ENCODE peak calls at places on chromosome 18, in nine cellular contexts. L is aorta; C is K562; D is neuronal stem cell; S is activated CD4-positive, CD25-positive, alpha-beta regulatory T cell treated with anti-CD3 and anti-CD28 coated beads, Interleukin-2, amount 50 U/mL, for 72 hours; N is activated T-cell treated with anti-CD3 and anti-CD28 coated beads for 4 hours; X is A172; R is fibroblast of lung; U is stimulated activated CD4-positive, alpha-beta T cell treated with anti-CD3 and anti-CD28 coated beads, Interleukin-12 subunit alpha, Interleukin-12 subunit beta, amount 100 ng/mL, for 4 hours. O is an unnamed sample.

GRCh38 chr18:47899107-47899840 is 31.2 kb downstream of the SMAD2 start:
- DNase-seq in L (no peak), D (peak; percentile 18), U (no peak), C (no peak), S (no peak), R (peak; percentile 16), X (no peak), N (no peak), O (no peak)

GRCh38 chr18:12656671-12657047 is 1.2 kb downstream of the SPIRE1 start:
- DNase-seq in S (no peak), D (no peak), X (no peak), L (no peak), C (no peak), R (peak; percentile 40), N (no peak), U (no peak), O (no peak)

GRCh38 chr18:8424481-8424880 is 184.8 kb upstream of the RAB12 start:
- DNase-seq in C (no peak), S (no peak), D (no peak), R (peak; percentile 6), U (no peak), N (no peak), X (peak; percentile 42), L (no peak), O (no peak)

GRCh38 chr18:31626409-31626808 is 34.7 kb downstream of the TTR start:
- DNase-seq in R (no peak), S (no peak), U (no peak), C (no peak), N (no peak), L (no peak), X (no peak), D (no peak), O (no peak)

GRCh38 chr18:68484241-68484640 is 230.7 kb downstream of the TMX3 start:
- DNase-seq in X (peak; percentile 4), L (no peak), N (no peak), S (no peak), U (no peak), C (no peak), D (no peak), R (peak; percentile 63), O (no peak)

GRCh38 chr18:34493099-34493544 is 217.0 kb upstream of the DTNA start:
- DNase-seq in S (no peak), R (peak; percentile 89), U (no peak), C (no peak), X (peak; percentile 68), L (peak; percentile 93), N (no peak), D (peak; percentile 48), O (no peak)

GRCh38 chr18:46163941-46164499 is 59.8 kb downstream of the HAUS1 start:
- DNase-seq in X (no peak), U (no peak), R (no peak), L (no peak), C (peak; percentile 28), D (no peak), N (no peak), S (no peak), O (no peak)

GRCh38 chr18:56076735-56077134 is 488.7 kb upstream of the TCF4 start:
- DNase-seq in S (no peak), D (no peak), R (no peak), C (no peak), N (no peak), L (no peak), X (no peak), U (no peak), O (no peak)

GRCh38 chr18:31241900-31242409 is 76.0 kb upstream of the DSG1 start:
- DNase-seq in X (no peak), U (no peak), C (peak; percentile 36), N (no peak), L (no peak), S (no peak), R (peak; percentile 58), D (no peak), O (no peak)

GRCh38 chr18:52340466-52341378 is 725 bp downstream of the DCC start:
- DNase-seq in N (no peak), L (no peak), R (peak; percentile 1), C (no peak), D (no peak), U (no peak), S (no peak), X (no peak), O (no peak)

GRCh38 chr18:7760967-7761946 is 194.1 kb downstream of the PTPRM start:
- DNase-seq in L (no peak), D (no peak), S (no peak), R (peak; percentile 86), C (no peak), X (no peak), N (no peak), U (no peak), O (no peak)

GRCh38 chr18:46623541-46623940 is 33.5 kb downstream of the LOXHD1 start:
- DNase-seq in L (peak; percentile 52), D (no peak), U (no peak), R (no peak), S (no peak), C (no peak), X (no peak), N (peak; percentile 5), O (no peak)

GRCh38 chr18:75213610-75214009 is 3.0 kb downstream of the TSHZ1 start:
- DNase-seq in R (peak; percentile 86), L (no peak), N (no peak), C (no peak), U (no peak), D (no peak), X (no peak), S (no peak), O (no peak)

GRCh38 chr18:55988537-55988936 is 400.5 kb upstream of the TCF4 start:
- DNase-seq in C (no peak), N (no peak), X (no peak), S (no peak), L (no peak), R (peak; percentile 13), D (no peak), U (no peak), O (no peak)

GRCh38 chr18:8987250-8987649 is 115.2 kb upstream of the NDUFV2 start:
- DNase-seq in S (no peak), N (no peak), X (peak; percentile 39), U (no peak), C (no peak), D (no peak), L (no peak), R (peak; percentile 74), O (no peak)

GRCh38 chr18:72993245-72993644 is 125.5 kb upstream of the NETO1 start:
- DNase-seq in D (no peak), C (no peak), R (no peak), S (no peak), X (no peak), U (no peak), N (no peak), L (no peak), O (no peak)

GRCh38 chr18:25832008-25832604 is 258.3 kb downstream of the SS18 start:
- DNase-seq in N (no peak), D (peak; percentile 51), C (peak; percentile 55), L (no peak), X (peak; percentile 17), R (peak; percentile 49), S (no peak), U (no peak), O (peak; percentile 55)

GRCh38 chr18:69677595-69677994 is 270.1 kb downstream of the CD226 start:
- DNase-seq in R (no peak), L (no peak), U (no peak), S (no peak), N (no peak), D (no peak), X (no peak), C (no peak), O (no peak)

GRCh38 chr18:41954827-41955613 is at the start of gene PIK3C3:
- DNase-seq in R (peak; percentile 98), D (peak; percentile 86), N (peak; percentile 96), X (peak; percentile 93), L (peak; percentile 98), U (peak; percentile 97), S (peak; percentile 93), C (peak; percentile 96), O (peak; percentile 92)

GRCh38 chr18:8525692-8526091 is 83.5 kb upstream of the RAB12 start:
- DNase-seq in N (no peak), C (peak; percentile 47), R (no peak), S (no peak), U (no peak), L (no peak), X (no peak), D (peak; percentile 5), O (peak; percentile 12)

GRCh38 chr18:32328379-32328778 is 138.5 kb downstream of the MEP1B start:
- DNase-seq in S (no peak), U (no peak), X (no peak), C (no peak), L (no peak), N (no peak), D (no peak), R (peak; percentile 84), O (no peak)

GRCh38 chr18:56835331-56835730 is 184.2 kb downstream of the WDR7 start:
- DNase-seq in D (no peak), U (no peak), C (no peak), R (peak; percentile 28), N (no peak), L (no peak), S (no peak), X (no peak), O (no peak)

GRCh38 chr18:79400591-79401381 is 5.1 kb downstream of the NFATC1 start:
- DNase-seq in L (peak; percentile 77), C (peak; percentile 52), S (no peak), N (no peak), X (no peak), D (no peak), U (peak; percentile 66), R (no peak), O (peak; percentile 38)

GRCh38 chr18:43279015-43279758 is 1.9 kb upstream of the SYT4 start:
- DNase-seq in S (no peak), L (no peak), D (peak; percentile 66), N (no peak), X (no peak), C (no peak), U (no peak), R (peak; percentile 37), O (peak; percentile 5)

GRCh38 chr18:10752407-10752806 is 226.6 kb downstream of the NAPG start:
- DNase-seq in C (no peak), R (no peak), U (no peak), S (no peak), L (no peak), X (peak; percentile 30), N (no peak), D (no peak), O (no peak)

GRCh38 chr18:56233595-56233994 is 404.8 kb downstream of the TXNL1 start:
- DNase-seq in C (no peak), D (no peak), X (peak; percentile 39), S (no peak), L (peak; percentile 48), U (no peak), N (no peak), R (peak; percentile 89), O (no peak)

GRCh38 chr18:12247946-12248345 is 6.2 kb upstream of the CIDEA start:
- DNase-seq in S (no peak), L (no peak), D (no peak), N (no peak), X (no peak), U (no peak), R (no peak), C (no peak), O (no peak)

GRCh38 chr18:13564579-13564978 is 161.8 kb downstream of the FAM210A start:
- DNase-seq in S (no peak), N (no peak), X (no peak), U (no peak), R (no peak), D (no peak), C (no peak), L (no peak), O (no peak)

GRCh38 chr18:22789600-22789999 is 143.5 kb upstream of the RBBP8 start:
- DNase-seq in N (no peak), L (no peak), U (no peak), D (no peak), R (peak; percentile 55), C (no peak), X (peak; percentile 42), S (no peak), O (no peak)

GRCh38 chr18:44229693-44230108 is 451.0 kb upstream of the SETBP1 start:
- DNase-seq in L (peak; percentile 89), U (no peak), R (peak; percentile 75), C (no peak), S (no peak), N (no peak), X (no peak), D (no peak), O (no peak)

GRCh38 chr18:11553098-11553940 is 56.1 kb upstream of the SLC35G4 start:
- DNase-seq in L (no peak), N (no peak), X (peak; percentile 53), S (no peak), C (peak; percentile 57), U (no peak), R (peak; percentile 40), D (peak; percentile 58), O (peak; percentile 70)

O was measured in OCI-LY7.